ENCODE peak calls at places on chromosomes 5 and 9, in six cellular contexts. One of them, this sample, is unnamed.

GRCh38 chr9:27247756-27248155 is 49.2 kb downstream of the EQTN start:
- DNase-seq in body of pancreas: peak; percentile 42
- DNase-seq in stimulated activated CD8-positive, alpha-beta memory T cell treated with anti-CD3 and anti-CD28 coated beads, Interleukin-4, amount 100 ng/mL, for 48 hours: peak; percentile 28
- DNase-seq in brain microvascular endothelial cell: peak; percentile 73
- DNase-seq in germinal center: peak; percentile 31
- DNase-seq in iris pigment epithelial cell: peak; percentile 74
- DNase-seq in this sample: peak; percentile 64

GRCh38 chr5:78253201-78253600 is 41.3 kb downstream of the AP3B1 start:
- DNase-seq in body of pancreas: no peak
- DNase-seq in germinal center: no peak
- DNase-seq in brain microvascular endothelial cell: no peak
- DNase-seq in stimulated activated CD8-positive, alpha-beta memory T cell treated with anti-CD3 and anti-CD28 coated beads, Interleukin-4, amount 100 ng/mL, for 48 hours: no peak
- DNase-seq in iris pigment epithelial cell: peak; percentile 41
- DNase-seq in this sample: peak; percentile 35

GRCh38 chr5:74641014-74641777 is 668 bp upstream of the ENC1 start:
- DNase-seq in stimulated activated CD8-positive, alpha-beta memory T cell treated with anti-CD3 and anti-CD28 coated beads, Interleukin-4, amount 100 ng/mL, for 48 hours: peak; percentile 63
- DNase-seq in brain microvascular endothelial cell: peak; percentile 79
- DNase-seq in iris pigment epithelial cell: peak; percentile 85
- DNase-seq in germinal center: no peak
- DNase-seq in body of pancreas: peak; percentile 79
- DNase-seq in this sample: peak; percentile 76

GRCh38 chr9:124110307-124110915 is 98.8 kb downstream of the LHX2 start:
- DNase-seq in germinal center: peak; percentile 48
- DNase-seq in brain microvascular endothelial cell: peak; percentile 64
- DNase-seq in stimulated activated CD8-positive, alpha-beta memory T cell treated with anti-CD3 and anti-CD28 coated beads, Interleukin-4, amount 100 ng/mL, for 48 hours: peak; percentile 70
- DNase-seq in iris pigment epithelial cell: peak; percentile 63
- DNase-seq in body of pancreas: peak; percentile 49
- DNase-seq in this sample: peak; percentile 77

GRCh38 chr5:96332535-96333396 is 100.3 kb downstream of the PCSK1 start:
- DNase-seq in stimulated activated CD8-positive, alpha-beta memory T cell treated with anti-CD3 and anti-CD28 coated beads, Interleukin-4, amount 100 ng/mL, for 48 hours: no peak
- DNase-seq in body of pancreas: peak; percentile 67
- DNase-seq in germinal center: no peak
- DNase-seq in brain microvascular endothelial cell: no peak
- DNase-seq in iris pigment epithelial cell: no peak
- DNase-seq in this sample: no peak

GRCh38 chr9:70630971-70631370 is 216.5 kb upstream of the KLF9 start:
- DNase-seq in stimulated activated CD8-positive, alpha-beta memory T cell treated with anti-CD3 and anti-CD28 coated beads, Interleukin-4, amount 100 ng/mL, for 48 hours: no peak
- DNase-seq in body of pancreas: no peak
- DNase-seq in germinal center: no peak
- DNase-seq in iris pigment epithelial cell: no peak
- DNase-seq in brain microvascular endothelial cell: no peak
- DNase-seq in this sample: no peak

GRCh38 chr5:82164109-82164956 is 113.8 kb downstream of the RPS23 start:
- DNase-seq in body of pancreas: no peak
- DNase-seq in iris pigment epithelial cell: peak; percentile 97
- DNase-seq in stimulated activated CD8-positive, alpha-beta memory T cell treated with anti-CD3 and anti-CD28 coated beads, Interleukin-4, amount 100 ng/mL, for 48 hours: no peak
- DNase-seq in germinal center: no peak
- DNase-seq in brain microvascular endothelial cell: peak; percentile 91
- DNase-seq in this sample: peak; percentile 79

GRCh38 chr9:115650768-115651167 is 502.8 kb upstream of the PAPPA start:
- DNase-seq in stimulated activated CD8-positive, alpha-beta memory T cell treated with anti-CD3 and anti-CD28 coated beads, Interleukin-4, amount 100 ng/mL, for 48 hours: no peak
- DNase-seq in body of pancreas: no peak
- DNase-seq in germinal center: no peak
- DNase-seq in brain microvascular endothelial cell: peak; percentile 76
- DNase-seq in iris pigment epithelial cell: peak; percentile 94
- DNase-seq in this sample: peak; percentile 84

GRCh38 chr9:99411068-99411467 is 189.0 kb downstream of the SEC61B start:
- DNase-seq in germinal center: no peak
- DNase-seq in body of pancreas: no peak
- DNase-seq in iris pigment epithelial cell: peak; percentile 74
- DNase-seq in brain microvascular endothelial cell: peak; percentile 31
- DNase-seq in stimulated activated CD8-positive, alpha-beta memory T cell treated with anti-CD3 and anti-CD28 coated beads, Interleukin-4, amount 100 ng/mL, for 48 hours: no peak
- DNase-seq in this sample: no peak

GRCh38 chr5:37565067-37565670 is 186.1 kb downstream of the WDR70 start:
- DNase-seq in brain microvascular endothelial cell: no peak
- DNase-seq in body of pancreas: no peak
- DNase-seq in germinal center: no peak
- DNase-seq in iris pigment epithelial cell: peak; percentile 37
- DNase-seq in stimulated activated CD8-positive, alpha-beta memory T cell treated with anti-CD3 and anti-CD28 coated beads, Interleukin-4, amount 100 ng/mL, for 48 hours: no peak
- DNase-seq in this sample: no peak

GRCh38 chr9:108207611-108208051 is 648.2 kb downstream of the ACTL7B start:
- DNase-seq in brain microvascular endothelial cell: no peak
- DNase-seq in stimulated activated CD8-positive, alpha-beta memory T cell treated with anti-CD3 and anti-CD28 coated beads, Interleukin-4, amount 100 ng/mL, for 48 hours: no peak
- DNase-seq in iris pigment epithelial cell: no peak
- DNase-seq in germinal center: no peak
- DNase-seq in body of pancreas: no peak
- DNase-seq in this sample: no peak

GRCh38 chr9:35688558-35689350 is 971 bp downstream of the TPM2 start:
- DNase-seq in body of pancreas: no peak
- DNase-seq in iris pigment epithelial cell: peak; percentile 88
- DNase-seq in germinal center: no peak
- DNase-seq in stimulated activated CD8-positive, alpha-beta memory T cell treated with anti-CD3 and anti-CD28 coated beads, Interleukin-4, amount 100 ng/mL, for 48 hours: no peak
- DNase-seq in brain microvascular endothelial cell: peak; percentile 53
- DNase-seq in this sample: peak; percentile 76

GRCh38 chr5:157182143-157182757 is 1.6 kb downstream of the ITK start:
- DNase-seq in iris pigment epithelial cell: no peak
- DNase-seq in brain microvascular endothelial cell: no peak
- DNase-seq in body of pancreas: no peak
- DNase-seq in germinal center: no peak
- DNase-seq in stimulated activated CD8-positive, alpha-beta memory T cell treated with anti-CD3 and anti-CD28 coated beads, Interleukin-4, amount 100 ng/mL, for 48 hours: peak; percentile 30
- DNase-seq in this sample: no peak

GRCh38 chr5:1011226-1011631 is 2.6 kb downstream of the NKD2 start:
- DNase-seq in stimulated activated CD8-positive, alpha-beta memory T cell treated with anti-CD3 and anti-CD28 coated beads, Interleukin-4, amount 100 ng/mL, for 48 hours: peak; percentile 73
- DNase-seq in germinal center: peak; percentile 79
- DNase-seq in body of pancreas: peak; percentile 74
- DNase-seq in iris pigment epithelial cell: no peak
- DNase-seq in brain microvascular endothelial cell: no peak
- DNase-seq in this sample: no peak

GRCh38 chr9:93093449-93094293 is 2.3 kb upstream of the CARD19 start:
- DNase-seq in stimulated activated CD8-positive, alpha-beta memory T cell treated with anti-CD3 and anti-CD28 coated beads, Interleukin-4, amount 100 ng/mL, for 48 hours: peak; percentile 57
- DNase-seq in iris pigment epithelial cell: no peak
- DNase-seq in body of pancreas: no peak
- DNase-seq in germinal center: no peak
- DNase-seq in brain microvascular endothelial cell: no peak
- DNase-seq in this sample: no peak

GRCh38 chr5:127978738-127979300 is 104.7 kb upstream of the SLC12A2 start:
- DNase-seq in iris pigment epithelial cell: no peak
- DNase-seq in brain microvascular endothelial cell: no peak
- DNase-seq in germinal center: no peak
- DNase-seq in stimulated activated CD8-positive, alpha-beta memory T cell treated with anti-CD3 and anti-CD28 coated beads, Interleukin-4, amount 100 ng/mL, for 48 hours: no peak
- DNase-seq in body of pancreas: no peak
- DNase-seq in this sample: no peak

GRCh38 chr5:123921193-123921592 is 409.2 kb downstream of the CSNK1G3 start:
- DNase-seq in brain microvascular endothelial cell: no peak
- DNase-seq in germinal center: no peak
- DNase-seq in stimulated activated CD8-positive, alpha-beta memory T cell treated with anti-CD3 and anti-CD28 coated beads, Interleukin-4, amount 100 ng/mL, for 48 hours: no peak
- DNase-seq in body of pancreas: no peak
- DNase-seq in iris pigment epithelial cell: no peak
- DNase-seq in this sample: no peak

GRCh38 chr5:98432378-98432777 is 341.1 kb upstream of the RGMB start:
- DNase-seq in body of pancreas: no peak
- DNase-seq in iris pigment epithelial cell: no peak
- DNase-seq in germinal center: no peak
- DNase-seq in brain microvascular endothelial cell: no peak
- DNase-seq in stimulated activated CD8-positive, alpha-beta memory T cell treated with anti-CD3 and anti-CD28 coated beads, Interleukin-4, amount 100 ng/mL, for 48 hours: no peak
- DNase-seq in this sample: no peak

This sample was measured in fibroblast of pulmonary artery.